ENCODE peak calls at places on chromosomes 2 and 18, in seven cellular contexts. One of them, this sample, is unnamed.

GRCh38 chr2:5387421-5387820 is 304.8 kb upstream of the SOX11 start:
- DNase-seq in HCT116: no peak
- DNase-seq in GM12878: no peak
- DNase-seq in H1: no peak
- DNase-seq in K562: no peak
- DNase-seq in HepG2: no peak
- DNase-seq in SK-N-SH: no peak
- DNase-seq in this sample: no peak

GRCh38 chr18:7158201-7158600 is 40.6 kb upstream of the LAMA1 start:
- DNase-seq in HCT116: no peak
- DNase-seq in GM12878: no peak
- DNase-seq in H1: no peak
- DNase-seq in K562: no peak
- DNase-seq in HepG2: no peak
- DNase-seq in SK-N-SH: no peak
- DNase-seq in this sample: no peak

GRCh38 chr2:189658281-189658680 is 3.0 kb upstream of the ASNSD1 start:
- DNase-seq in HCT116: no peak
- DNase-seq in GM12878: no peak
- DNase-seq in H1: no peak
- DNase-seq in K562: no peak
- DNase-seq in HepG2: no peak
- DNase-seq in SK-N-SH: no peak
- DNase-seq in this sample: no peak

GRCh38 chr18:8820701-8821465 is 115.5 kb downstream of the MTCL1 start:
- DNase-seq in HCT116: no peak
- DNase-seq in GM12878: no peak
- DNase-seq in H1: no peak
- DNase-seq in K562: no peak
- DNase-seq in HepG2: no peak
- DNase-seq in SK-N-SH: no peak
- DNase-seq in this sample: no peak

GRCh38 chr18:57004366-57005121 is 142.3 kb upstream of the BOD1L2 start:
- DNase-seq in HCT116: no peak
- DNase-seq in GM12878: peak; percentile 63
- DNase-seq in H1: no peak
- DNase-seq in K562: no peak
- DNase-seq in HepG2: peak; percentile 27
- DNase-seq in SK-N-SH: no peak
- DNase-seq in this sample: no peak

GRCh38 chr2:136362676-136363390 is 244.9 kb upstream of the CXCR4 start:
- DNase-seq in HCT116: no peak
- DNase-seq in GM12878: no peak
- DNase-seq in H1: no peak
- DNase-seq in K562: no peak
- DNase-seq in HepG2: no peak
- DNase-seq in SK-N-SH: no peak
- DNase-seq in this sample: no peak

GRCh38 chr2:151268085-151268484 is 6.4 kb upstream of the RBM43 start:
- DNase-seq in HCT116: no peak
- DNase-seq in GM12878: no peak
- DNase-seq in H1: no peak
- DNase-seq in K562: peak; percentile 58
- DNase-seq in HepG2: no peak
- DNase-seq in SK-N-SH: no peak
- DNase-seq in this sample: no peak

GRCh38 chr2:165793779-165794519 is at the start of gene GALNT3:
- DNase-seq in HCT116: peak; percentile 64
- DNase-seq in GM12878: no peak
- DNase-seq in H1: peak; percentile 67
- DNase-seq in K562: no peak
- DNase-seq in HepG2: no peak
- DNase-seq in SK-N-SH: peak; percentile 53
- DNase-seq in this sample: peak; percentile 95

GRCh38 chr2:235611337-235611736 is 117.5 kb downstream of the AGAP1 start:
- DNase-seq in HCT116: no peak
- DNase-seq in GM12878: no peak
- DNase-seq in H1: no peak
- DNase-seq in K562: no peak
- DNase-seq in HepG2: no peak
- DNase-seq in SK-N-SH: peak; percentile 46
- DNase-seq in this sample: no peak

GRCh38 chr18:56200381-56200831 is 438.0 kb downstream of the TXNL1 start:
- DNase-seq in HCT116: no peak
- DNase-seq in GM12878: no peak
- DNase-seq in H1: no peak
- DNase-seq in K562: no peak
- DNase-seq in HepG2: no peak
- DNase-seq in SK-N-SH: no peak
- DNase-seq in this sample: no peak

GRCh38 chr2:12929806-12930205 is 213.1 kb downstream of the TRIB2 start:
- DNase-seq in HCT116: no peak
- DNase-seq in GM12878: no peak
- DNase-seq in H1: no peak
- DNase-seq in K562: no peak
- DNase-seq in HepG2: no peak
- DNase-seq in SK-N-SH: no peak
- DNase-seq in this sample: no peak

GRCh38 chr18:12041561-12041960 is 52.1 kb upstream of the ANKRD62 start:
- DNase-seq in HCT116: no peak
- DNase-seq in GM12878: no peak
- DNase-seq in H1: no peak
- DNase-seq in K562: no peak
- DNase-seq in HepG2: no peak
- DNase-seq in SK-N-SH: no peak
- DNase-seq in this sample: no peak

GRCh38 chr2:240999001-240999791 is 778 bp downstream of the SNED1 start:
- DNase-seq in HCT116: no peak
- DNase-seq in GM12878: no peak
- DNase-seq in H1: no peak
- DNase-seq in K562: peak; percentile 24
- DNase-seq in HepG2: no peak
- DNase-seq in SK-N-SH: peak; percentile 69
- DNase-seq in this sample: no peak

GRCh38 chr2:231470246-231470900 is 6.1 kb upstream of the NCL start:
- DNase-seq in HCT116: no peak
- DNase-seq in GM12878: no peak
- DNase-seq in H1: no peak
- DNase-seq in K562: no peak
- DNase-seq in HepG2: no peak
- DNase-seq in SK-N-SH: no peak
- DNase-seq in this sample: no peak

GRCh38 chr2:220365023-220365422 is 737.6 kb downstream of the SLC4A3 start:
- DNase-seq in HCT116: no peak
- DNase-seq in GM12878: no peak
- DNase-seq in H1: no peak
- DNase-seq in K562: no peak
- DNase-seq in HepG2: no peak
- DNase-seq in SK-N-SH: no peak
- DNase-seq in this sample: no peak

GRCh38 chr2:238158807-238159539 is at the start of gene ERFE:
- DNase-seq in HCT116: no peak
- DNase-seq in GM12878: no peak
- DNase-seq in H1: no peak
- DNase-seq in K562: peak; percentile 89
- DNase-seq in HepG2: no peak
- DNase-seq in SK-N-SH: peak; percentile 96
- DNase-seq in this sample: peak; percentile 38

GRCh38 chr2:3303583-3304406 is 73.8 kb downstream of the EIPR1 start:
- DNase-seq in HCT116: peak; percentile 28
- DNase-seq in GM12878: peak; percentile 7
- DNase-seq in H1: peak; percentile 50
- DNase-seq in K562: peak; percentile 86
- DNase-seq in HepG2: peak; percentile 73
- DNase-seq in SK-N-SH: peak; percentile 97
- DNase-seq in this sample: peak; percentile 77

GRCh38 chr2:133198678-133199077 is 369.6 kb downstream of the NCKAP5 start:
- DNase-seq in HCT116: no peak
- DNase-seq in GM12878: no peak
- DNase-seq in H1: no peak
- DNase-seq in K562: no peak
- DNase-seq in HepG2: no peak
- DNase-seq in SK-N-SH: no peak
- DNase-seq in this sample: no peak

GRCh38 chr2:133204461-133204860 is 363.8 kb downstream of the NCKAP5 start:
- DNase-seq in HCT116: no peak
- DNase-seq in GM12878: no peak
- DNase-seq in H1: no peak
- DNase-seq in K562: no peak
- DNase-seq in HepG2: no peak
- DNase-seq in SK-N-SH: no peak
- DNase-seq in this sample: no peak

GRCh38 chr2:133197156-133197555 is 371.1 kb downstream of the NCKAP5 start:
- DNase-seq in HCT116: no peak
- DNase-seq in GM12878: no peak
- DNase-seq in H1: no peak
- DNase-seq in K562: no peak
- DNase-seq in HepG2: no peak
- DNase-seq in SK-N-SH: no peak
- DNase-seq in this sample: peak; percentile 2

GRCh38 chr2:133194777-133195335 is 373.4 kb downstream of the NCKAP5 start:
- DNase-seq in HCT116: no peak
- DNase-seq in GM12878: no peak
- DNase-seq in H1: no peak
- DNase-seq in K562: no peak
- DNase-seq in HepG2: no peak
- DNase-seq in SK-N-SH: no peak
- DNase-seq in this sample: no peak

GRCh38 chr2:133200684-133201421 is 367.4 kb downstream of the NCKAP5 start:
- DNase-seq in HCT116: peak; percentile 56
- DNase-seq in GM12878: no peak
- DNase-seq in H1: no peak
- DNase-seq in K562: no peak
- DNase-seq in HepG2: no peak
- DNase-seq in SK-N-SH: no peak
- DNase-seq in this sample: no peak
- TF ChIP-seq JUND in HCT116: peak; percentile 55
- TF ChIP-seq JUND in GM12878: no peak
- TF ChIP-seq JUND in H1: no peak
- TF ChIP-seq JUND in K562: no peak
- TF ChIP-seq JUND in HepG2: no peak
- TF ChIP-seq JUND in SK-N-SH: peak; percentile 83
- TF ChIP-seq JUND in this sample: no peak

GRCh38 chr2:20514596-20515269 is 67.9 kb downstream of the RHOB start:
- DNase-seq in HCT116: peak; percentile 64
- DNase-seq in GM12878: no peak
- DNase-seq in H1: no peak
- DNase-seq in K562: no peak
- DNase-seq in HepG2: no peak
- DNase-seq in SK-N-SH: no peak
- DNase-seq in this sample: no peak
- TF ChIP-seq JUND in HCT116: peak; percentile 79
- TF ChIP-seq JUND in GM12878: no peak
- TF ChIP-seq JUND in H1: no peak
- TF ChIP-seq JUND in K562: no peak
- TF ChIP-seq JUND in HepG2: no peak
- TF ChIP-seq JUND in SK-N-SH: peak; percentile 88
- TF ChIP-seq JUND in this sample: no peak

DNA sequence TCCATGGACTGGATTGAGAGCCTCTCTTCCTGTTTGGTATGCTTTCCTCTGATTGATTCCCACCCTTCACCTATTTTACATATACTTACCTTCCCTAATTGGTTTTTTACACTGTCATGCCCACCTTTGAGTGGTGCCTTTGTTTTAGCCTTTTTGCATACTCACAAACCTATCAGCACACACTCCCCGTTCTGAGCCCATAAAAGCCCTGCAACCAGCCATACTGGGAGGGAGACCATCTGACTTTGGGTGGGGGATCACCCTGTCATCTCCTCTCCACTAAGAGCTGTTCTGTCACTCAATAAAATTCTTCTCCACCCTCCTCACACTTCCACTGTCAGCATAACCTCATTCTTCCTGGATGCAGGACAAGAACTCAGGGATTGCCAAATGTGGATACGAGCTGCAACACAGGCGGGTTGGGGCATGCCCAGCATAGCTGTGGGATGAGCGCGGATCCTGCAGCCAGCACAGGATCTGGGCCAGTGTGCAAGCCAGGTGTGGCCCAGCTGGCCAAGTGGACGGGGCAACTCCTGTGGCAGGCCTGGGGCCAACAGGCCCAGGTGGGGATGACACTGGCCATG is 9.4 kb upstream of the MOB1A start:
- DNase-seq in HCT116: peak; percentile 22
- DNase-seq in GM12878: no peak
- DNase-seq in H1: no peak
- DNase-seq in K562: no peak
- DNase-seq in HepG2: peak; percentile 33
- DNase-seq in SK-N-SH: no peak
- DNase-seq in this sample: no peak
- TF ChIP-seq JUND in HCT116: no peak
- TF ChIP-seq JUND in GM12878: no peak
- TF ChIP-seq JUND in H1: no peak
- TF ChIP-seq JUND in K562: no peak
- TF ChIP-seq JUND in HepG2: no peak
- TF ChIP-seq JUND in SK-N-SH: peak; percentile 26
- TF ChIP-seq JUND in this sample: no peak

DNA sequence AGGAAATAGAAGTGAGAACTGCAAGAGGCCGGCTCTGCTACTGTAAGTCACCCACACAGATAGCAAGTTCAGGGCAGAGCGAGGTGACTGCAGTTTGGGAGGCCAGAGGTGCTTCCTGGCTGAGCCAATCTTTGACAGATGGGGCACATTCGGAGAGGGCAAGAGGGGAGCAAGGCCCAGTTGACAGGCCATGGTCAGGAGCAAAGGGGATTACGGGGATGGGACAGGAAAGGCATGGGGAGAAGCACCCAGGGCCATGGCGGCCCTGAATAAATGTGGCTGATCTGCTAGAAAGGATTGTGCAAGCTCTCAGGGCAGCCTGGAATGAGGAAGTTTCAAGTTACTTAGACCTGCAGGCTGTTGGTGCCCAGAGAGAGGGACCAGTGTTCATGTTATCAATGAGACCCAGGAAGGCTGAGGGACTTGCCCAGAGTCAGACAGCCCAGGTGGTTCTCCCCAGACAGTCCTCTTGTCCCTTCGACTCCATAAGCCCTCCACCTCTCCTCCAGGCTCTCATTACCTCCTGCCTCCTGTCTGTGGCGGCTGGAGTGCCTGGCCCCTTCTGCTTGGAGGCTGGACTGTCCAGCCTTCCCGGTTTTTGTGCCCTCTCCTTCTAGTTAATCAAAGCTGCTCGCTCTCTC is 123.3 kb downstream of the CTIF start:
- DNase-seq in HCT116: no peak
- DNase-seq in GM12878: no peak
- DNase-seq in H1: no peak
- DNase-seq in K562: no peak
- DNase-seq in HepG2: peak; percentile 70
- DNase-seq in SK-N-SH: no peak
- DNase-seq in this sample: peak; percentile 79
- TF ChIP-seq JUND in HCT116: no peak
- TF ChIP-seq JUND in GM12878: no peak
- TF ChIP-seq JUND in H1: no peak
- TF ChIP-seq JUND in K562: no peak
- TF ChIP-seq JUND in HepG2: no peak
- TF ChIP-seq JUND in SK-N-SH: no peak
- TF ChIP-seq JUND in this sample: no peak